ENCODE peak calls at places on chromosomes 3 and 15, in nine cellular contexts. R is H9; Z is CD4-positive, CD25-positive, alpha-beta regulatory T cell; M is MM.1S; U is substantia nigra; I is cardiac muscle cell; P is tibial artery; C is HepG2; W is small intestine. V is an unnamed sample.

GRCh38 chr15:52069559-52069958 is 43.0 kb downstream of the BCL2L10 start:
- DNase-seq in U (no peak), W (peak; percentile 96), Z (no peak), P (no peak), M (no peak), I (no peak), C (peak; percentile 57), R (no peak), V (peak; percentile 94)

GRCh38 chr15:55789066-55789660 is 46.2 kb upstream of the PRTG start:
- DNase-seq in I (no peak), M (peak; percentile 20), W (peak; percentile 17), P (no peak), R (peak; percentile 68), Z (peak; percentile 6), U (peak; percentile 3), C (no peak), V (no peak)

GRCh38 chr15:38603271-38603670 is 38.7 kb upstream of the RASGRP1 start:
- DNase-seq in C (no peak), R (peak; percentile 47), P (no peak), W (no peak), Z (no peak), U (no peak), I (no peak), M (no peak), V (no peak)

GRCh38 chr15:77497942-77498361 is 77.3 kb downstream of the HMG20A start:
- DNase-seq in M (no peak), Z (no peak), I (peak; percentile 76), C (no peak), R (no peak), W (no peak), P (no peak), U (peak; percentile 44), V (no peak)

GRCh38 chr3:63872135-63872924 is 8.7 kb downstream of the ATXN7 start:
- DNase-seq in I (no peak), U (no peak), Z (no peak), P (no peak), R (no peak), M (no peak), W (no peak), C (no peak), V (peak; percentile 87)

GRCh38 chr3:178454714-178455113 is 81.5 kb upstream of the KCNMB2 start:
- DNase-seq in U (no peak), P (peak; percentile 52), I (no peak), M (no peak), Z (no peak), W (no peak), C (no peak), R (no peak), V (peak; percentile 17)

GRCh38 chr3:36372534-36372935 is 7.8 kb upstream of the STAC start:
- DNase-seq in I (no peak), Z (no peak), C (no peak), M (no peak), U (no peak), R (no peak), W (no peak), P (no peak), V (peak; percentile 95)

GRCh38 chr3:197484204-197484901 is 71.4 kb downstream of the BDH1 start:
- DNase-seq in R (no peak), I (no peak), M (no peak), W (no peak), P (no peak), U (no peak), Z (no peak), C (no peak), V (no peak)

GRCh38 chr3:9172851-9173320 is 76.6 kb downstream of the SRGAP3 start:
- DNase-seq in U (peak; percentile 54), R (no peak), M (no peak), P (no peak), C (peak; percentile 57), W (no peak), Z (no peak), I (no peak), V (peak; percentile 42)

GRCh38 chr3:13346481-13347389 is 73.4 kb downstream of the NUP210 start:
- DNase-seq in P (no peak), W (peak; percentile 8), C (no peak), Z (peak; percentile 82), U (no peak), R (peak; percentile 85), I (peak; percentile 56), M (no peak), V (no peak)

GRCh38 chr3:42544492-42545283 is 37.1 kb downstream of the SEC22C start:
- DNase-seq in U (no peak), Z (no peak), C (peak; percentile 72), R (no peak), P (peak; percentile 76), I (peak; percentile 48), M (no peak), W (peak; percentile 59), V (no peak)

GRCh38 chr3:138591392-138591791 is 2.7 kb downstream of the CEP70 start:
- DNase-seq in C (no peak), P (no peak), Z (no peak), I (no peak), U (no peak), M (no peak), W (peak; percentile 94), R (no peak), V (no peak)

GRCh38 chr3:106130384-106131084 is 261.7 kb upstream of the CBLB start:
- DNase-seq in U (no peak), R (no peak), I (peak; percentile 1), W (no peak), P (no peak), C (no peak), M (no peak), Z (no peak), V (no peak)

GRCh38 chr3:113214917-113215595 is 3.7 kb downstream of the BOC start:
- DNase-seq in Z (no peak), C (no peak), U (no peak), W (no peak), R (no peak), M (no peak), P (no peak), I (no peak), V (no peak)

GRCh38 chr15:67736810-67737209 is 88.5 kb upstream of the SKOR1 start:
- DNase-seq in P (no peak), M (no peak), I (no peak), Z (no peak), U (no peak), C (no peak), R (no peak), W (no peak), V (no peak)

GRCh38 chr3:99895106-99895705 is 77.5 kb downstream of the CMSS1 start:
- DNase-seq in P (no peak), C (no peak), Z (no peak), U (no peak), I (no peak), M (no peak), W (no peak), R (no peak), V (no peak)

GRCh38 chr3:46029953-46030543 is 2.8 kb upstream of the XCR1 start:
- DNase-seq in U (no peak), C (no peak), W (no peak), P (no peak), R (no peak), M (peak; percentile 9), Z (no peak), I (no peak), V (no peak)

GRCh38 chr3:9346141-9346540 is 16.7 kb upstream of the THUMPD3 start:
- DNase-seq in P (no peak), Z (no peak), I (no peak), U (no peak), M (no peak), C (no peak), W (peak; percentile 67), R (no peak), V (no peak)

DNA sequence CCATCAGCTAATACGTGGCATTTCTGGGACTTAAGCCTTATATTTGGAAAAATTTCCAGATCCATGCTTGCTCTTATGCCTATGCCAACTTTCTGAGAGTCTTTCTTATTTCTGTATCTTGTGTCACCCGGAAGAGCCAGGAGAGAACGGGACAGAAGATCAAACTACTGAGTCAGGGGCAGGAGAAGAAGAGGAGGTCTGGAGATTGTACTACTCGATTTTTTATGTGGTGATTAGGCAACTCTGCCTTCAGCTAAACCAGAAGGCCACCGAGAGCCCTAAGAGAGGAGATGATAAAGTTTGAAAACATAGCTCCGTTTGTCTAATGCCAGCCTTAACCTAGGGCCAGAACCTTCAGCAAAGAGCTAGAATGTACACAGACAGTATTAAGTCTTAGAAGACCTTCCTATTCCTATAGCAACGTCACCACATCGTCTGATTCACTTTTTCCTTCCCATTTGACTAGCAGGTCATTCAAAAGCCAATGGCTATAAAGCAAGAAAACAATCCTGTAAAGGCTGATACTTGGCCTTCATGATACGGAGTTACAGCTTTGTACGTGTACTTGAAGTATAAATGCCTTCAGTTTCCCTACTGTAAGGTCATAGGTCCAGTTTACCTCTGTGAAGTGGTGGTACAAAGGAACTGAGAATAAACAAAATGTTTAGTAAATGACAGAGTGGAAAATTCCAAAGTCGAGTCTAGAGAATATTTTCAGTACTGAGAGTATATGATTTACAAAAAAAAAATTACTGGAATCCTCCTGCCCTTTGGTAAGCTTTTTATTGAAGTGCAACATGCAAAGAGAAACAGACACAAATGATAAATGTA is 96.1 kb upstream of the ICE2 start:
- DNase-seq in W (no peak), P (no peak), C (peak; percentile 81), U (no peak), Z (no peak), I (no peak), M (no peak), R (no peak), V (no peak)
- H3K27ac ChIP-seq in W (peak overlapping the region; percentile 29), P (no peak overlapping the region), C (peak overlapping the region; percentile 88), U (no peak overlapping the region), Z (peak overlapping the region; percentile 95), I (no peak overlapping the region), M (no peak overlapping the region), R (no peak overlapping the region), V (no peak overlapping the region)

GRCh38 chr15:101447168-101447533 is 42.4 kb downstream of the PCSK6 start:
- DNase-seq in M (no peak), U (no peak), W (no peak), Z (no peak), C (no peak), P (no peak), I (no peak), R (no peak), V (no peak)
- H3K27ac ChIP-seq in M (no peak overlapping the region), U (peak overlapping the region; percentile 14), W (no peak overlapping the region), Z (no peak overlapping the region), C (peak overlapping the region; percentile 86), P (no peak overlapping the region), I (no peak overlapping the region), R (no peak overlapping the region), V (no peak overlapping the region)

GRCh38 chr3:44805960-44806359 is 44.4 kb downstream of the KIF15 start:
- DNase-seq in R (no peak), I (no peak), Z (no peak), M (no peak), P (no peak), U (no peak), W (no peak), C (no peak), V (no peak)
- H3K27ac ChIP-seq in R (no peak overlapping the region), I (no peak overlapping the region), Z (no peak overlapping the region), M (no peak overlapping the region), P (no peak overlapping the region), U (no peak overlapping the region), W (no peak overlapping the region), C (no peak overlapping the region), V (no peak overlapping the region)

DNA sequence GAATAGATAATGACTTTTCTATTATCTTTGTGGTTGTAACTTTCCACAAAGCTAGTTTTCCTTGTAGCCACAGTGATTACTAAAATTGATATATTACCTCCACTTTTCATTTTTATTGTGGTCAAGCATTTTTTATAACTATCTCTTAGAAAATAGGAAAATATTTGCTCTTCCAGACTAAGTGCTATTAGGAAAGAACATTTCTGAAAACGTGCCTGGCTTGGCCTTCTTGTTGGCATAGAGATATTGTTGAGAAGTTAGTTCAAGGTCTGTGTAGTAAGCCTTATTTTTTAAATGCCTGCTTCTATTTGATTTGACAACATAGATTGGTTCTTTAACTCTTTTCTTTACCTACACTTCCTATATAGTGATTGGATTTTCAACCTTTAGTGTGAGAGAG is 101.7 kb downstream of the IL1RAP start:
- DNase-seq in P (no peak), R (no peak), I (no peak), Z (no peak), M (no peak), C (peak; percentile 16), U (no peak), W (no peak), V (no peak)
- H3K27ac ChIP-seq in P (no peak overlapping the region), R (no peak overlapping the region), I (no peak overlapping the region), Z (no peak overlapping the region), M (no peak overlapping the region), C (peak overlapping the region; percentile 75), U (no peak overlapping the region), W (no peak overlapping the region), V (no peak overlapping the region)

V was measured in mammary epithelial cell.